ENCODE peak calls at places on chromosomes 7 and 10, in eight cellular contexts. M, S, K, V, H, C, N and Z are unnamed samples.

GRCh38 chr7:42677751-42678231 is 234.1 kb downstream of the C7orf25 start:
- DNase-seq in K (peak; percentile 39), C (no peak), H (peak; percentile 82), M (no peak), V (no peak), N (no peak), S (peak; percentile 94), Z (peak; percentile 91)

GRCh38 chr10:62373995-62374861 is at the start of gene ZNF365:
- DNase-seq in V (peak; percentile 16), M (peak; percentile 59), S (peak; percentile 27), H (no peak), C (peak; percentile 54), N (no peak), K (peak; percentile 83), Z (peak; percentile 78)

GRCh38 chr10:78972160-78972946 is 96.4 kb upstream of the ZMIZ1 start:
- DNase-seq in K (peak; percentile 67), H (no peak), V (peak; percentile 78), N (peak; percentile 52), S (peak; percentile 95), C (no peak), M (no peak), Z (peak; percentile 32)

GRCh38 chr10:54284526-54285193 is 516.4 kb downstream of the PCDH15 start:
- DNase-seq in S (peak; percentile 50), K (no peak), C (no peak), H (peak; percentile 4), V (no peak), M (no peak), N (no peak), Z (peak; percentile 19)

GRCh38 chr10:95266674-95267095 is 24.1 kb downstream of the PDLIM1 start:
- DNase-seq in V (no peak), N (no peak), M (no peak), C (no peak), S (peak; percentile 90), K (peak; percentile 61), H (peak; percentile 99), Z (peak; percentile 97)

GRCh38 chr10:102505462-102506115 is 1.8 kb downstream of the SUFU start:
- DNase-seq in N (no peak), S (no peak), K (peak; percentile 30), M (no peak), C (peak; percentile 54), H (no peak), V (no peak), Z (no peak)

GRCh38 chr7:14381936-14382335 is 392.5 kb upstream of the ETV1 start:
- DNase-seq in M (no peak), C (no peak), N (no peak), H (no peak), V (no peak), K (no peak), S (no peak), Z (no peak)

GRCh38 chr7:101550641-101551531 is 78.2 kb downstream of the MYL10 start:
- DNase-seq in M (peak; percentile 26), C (no peak), K (peak; percentile 39), S (no peak), N (no peak), V (no peak), H (no peak), Z (no peak)

GRCh38 chr7:88095-88926 is 104.1 kb upstream of the FAM20C start:
- DNase-seq in V (no peak), H (no peak), N (no peak), S (no peak), C (no peak), K (peak; percentile 40), M (peak; percentile 26), Z (no peak)

GRCh38 chr10:58512470-58513188 is at the start of gene BICC1:
- DNase-seq in N (peak; percentile 40), H (no peak), M (peak; percentile 96), S (peak; percentile 63), V (peak; percentile 42), C (peak; percentile 61), K (peak; percentile 91), Z (peak; percentile 46)

GRCh38 chr7:272631-273030 is 17.3 kb upstream of the FOXL3 start:
- DNase-seq in V (peak; percentile 3), N (no peak), C (no peak), M (peak; percentile 15), K (no peak), H (no peak), S (no peak), Z (no peak)

GRCh38 chr10:25076501-25077197 is 60.2 kb downstream of the THNSL1 start:
- DNase-seq in V (no peak), K (no peak), S (peak; percentile 20), C (no peak), N (no peak), M (no peak), H (no peak), Z (no peak)

GRCh38 chr10:69004821-69005220 is 16.2 kb downstream of the KIFBP start:
- DNase-seq in C (no peak), V (no peak), M (no peak), K (peak; percentile 44), N (no peak), S (peak; percentile 58), H (no peak), Z (no peak)

GRCh38 chr7:96244244-96244991 is 77.5 kb downstream of the SLC25A13 start:
- DNase-seq in C (no peak), S (no peak), V (no peak), H (no peak), K (no peak), N (no peak), M (no peak), Z (no peak)